ENCODE peak calls at places on chromosomes 11 and 22, in seven cellular contexts. One of them, this sample, is unnamed.

GRCh38 chr11:75771646-75772410 is 3.2 kb downstream of the DGAT2 start:
- DNase-seq in NB4: peak; percentile 77
- DNase-seq in spleen: peak; percentile 87
- DNase-seq in IMR-90: peak; percentile 85
- DNase-seq in BJ: peak; percentile 11
- DNase-seq in GM23248: peak; percentile 96
- DNase-seq in AG10803: peak; percentile 87
- DNase-seq in this sample: no peak

GRCh38 chr22:46957521-46957920 is 195.1 kb downstream of the TBC1D22A start:
- DNase-seq in BJ: no peak
- DNase-seq in spleen: no peak
- DNase-seq in AG10803: no peak
- DNase-seq in NB4: no peak
- DNase-seq in IMR-90: no peak
- DNase-seq in GM23248: no peak
- DNase-seq in this sample: no peak

GRCh38 chr11:32897103-32897502 is 4.5 kb downstream of the QSER1 start:
- DNase-seq in spleen: no peak
- DNase-seq in AG10803: no peak
- DNase-seq in IMR-90: no peak
- DNase-seq in BJ: no peak
- DNase-seq in GM23248: no peak
- DNase-seq in NB4: no peak
- DNase-seq in this sample: no peak

GRCh38 chr22:30609260-30610185 is 2.5 kb downstream of the TCN2 start:
- DNase-seq in BJ: peak; percentile 66
- DNase-seq in spleen: no peak
- DNase-seq in AG10803: peak; percentile 77
- DNase-seq in NB4: peak; percentile 93
- DNase-seq in GM23248: peak; percentile 91
- DNase-seq in IMR-90: peak; percentile 86
- DNase-seq in this sample: no peak

GRCh38 chr11:34655335-34656008 is 34.6 kb downstream of the EHF start:
- DNase-seq in AG10803: peak; percentile 70
- DNase-seq in NB4: no peak
- DNase-seq in IMR-90: peak; percentile 97
- DNase-seq in GM23248: peak; percentile 89
- DNase-seq in BJ: peak; percentile 38
- DNase-seq in spleen: no peak
- DNase-seq in this sample: no peak

GRCh38 chr11:77361184-77361583 is 59.7 kb upstream of the GDPD4 start:
- DNase-seq in spleen: no peak
- DNase-seq in AG10803: peak; percentile 92
- DNase-seq in NB4: no peak
- DNase-seq in GM23248: peak; percentile 43
- DNase-seq in IMR-90: peak; percentile 63
- DNase-seq in BJ: peak; percentile 91
- DNase-seq in this sample: peak; percentile 43

GRCh38 chr22:26409705-26410376 is 19.2 kb upstream of the ASPHD2 start:
- DNase-seq in BJ: no peak
- DNase-seq in AG10803: no peak
- DNase-seq in NB4: no peak
- DNase-seq in GM23248: no peak
- DNase-seq in IMR-90: no peak
- DNase-seq in spleen: no peak
- DNase-seq in this sample: no peak

GRCh38 chr11:102320679-102321078 is 3.4 kb downstream of the BIRC3 start:
- DNase-seq in spleen: no peak
- DNase-seq in AG10803: no peak
- DNase-seq in IMR-90: no peak
- DNase-seq in NB4: no peak
- DNase-seq in BJ: no peak
- DNase-seq in GM23248: no peak
- DNase-seq in this sample: no peak

GRCh38 chr11:75476716-75477613 is 44.0 kb upstream of the KLHL35 start:
- DNase-seq in IMR-90: no peak
- DNase-seq in NB4: no peak
- DNase-seq in AG10803: no peak
- DNase-seq in BJ: no peak
- DNase-seq in GM23248: no peak
- DNase-seq in spleen: peak; percentile 59
- DNase-seq in this sample: no peak

GRCh38 chr22:39098576-39098975 is 1.5 kb downstream of the APOBEC3H start:
- DNase-seq in NB4: no peak
- DNase-seq in BJ: no peak
- DNase-seq in AG10803: no peak
- DNase-seq in IMR-90: no peak
- DNase-seq in spleen: no peak
- DNase-seq in GM23248: no peak
- DNase-seq in this sample: no peak

GRCh38 chr11:11724994-11725393 is 103.2 kb upstream of the GALNT18 start:
- DNase-seq in BJ: no peak
- DNase-seq in spleen: no peak
- DNase-seq in NB4: no peak
- DNase-seq in GM23248: no peak
- DNase-seq in AG10803: no peak
- DNase-seq in IMR-90: no peak
- DNase-seq in this sample: no peak

GRCh38 chr11:95647355-95647754 is 142.2 kb downstream of the FAM76B start:
- DNase-seq in GM23248: peak; percentile 31
- DNase-seq in NB4: no peak
- DNase-seq in BJ: no peak
- DNase-seq in IMR-90: no peak
- DNase-seq in spleen: no peak
- DNase-seq in AG10803: peak; percentile 53
- DNase-seq in this sample: no peak

GRCh38 chr22:30490399-30490798 is 15.1 kb downstream of the SEC14L4 start:
- DNase-seq in NB4: no peak
- DNase-seq in IMR-90: no peak
- DNase-seq in spleen: no peak
- DNase-seq in AG10803: no peak
- DNase-seq in GM23248: no peak
- DNase-seq in BJ: no peak
- DNase-seq in this sample: no peak

GRCh38 chr11:608751-609354 is 6.9 kb downstream of the IRF7 start:
- DNase-seq in GM23248: no peak
- DNase-seq in AG10803: no peak
- DNase-seq in NB4: no peak
- DNase-seq in spleen: no peak
- DNase-seq in BJ: no peak
- DNase-seq in IMR-90: no peak
- DNase-seq in this sample: no peak

GRCh38 chr11:1549355-1550330 is 22.4 kb downstream of the DUSP8 start:
- DNase-seq in IMR-90: no peak
- DNase-seq in BJ: no peak
- DNase-seq in AG10803: no peak
- DNase-seq in NB4: peak; percentile 46
- DNase-seq in spleen: no peak
- DNase-seq in GM23248: no peak
- DNase-seq in this sample: no peak

GRCh38 chr22:37442537-37442936 is 15.3 kb upstream of the ELFN2 start:
- DNase-seq in IMR-90: peak; percentile 45
- DNase-seq in GM23248: peak; percentile 57
- DNase-seq in NB4: peak; percentile 49
- DNase-seq in spleen: no peak
- DNase-seq in AG10803: no peak
- DNase-seq in BJ: no peak
- DNase-seq in this sample: no peak

GRCh38 chr11:112748713-112749481 is 212.3 kb upstream of the NCAM1 start:
- DNase-seq in GM23248: no peak
- DNase-seq in spleen: no peak
- DNase-seq in BJ: no peak
- DNase-seq in AG10803: no peak
- DNase-seq in NB4: no peak
- DNase-seq in IMR-90: no peak
- DNase-seq in this sample: no peak

GRCh38 chr22:23231471-23232093 is 51.3 kb downstream of the BCR start:
- DNase-seq in IMR-90: no peak
- DNase-seq in GM23248: peak; percentile 32
- DNase-seq in AG10803: peak; percentile 36
- DNase-seq in spleen: peak; percentile 42
- DNase-seq in NB4: no peak
- DNase-seq in BJ: no peak
- DNase-seq in this sample: no peak

GRCh38 chr11:13009921-13010736 is 1.0 kb downstream of the RASSF10 start:
- DNase-seq in NB4: no peak
- DNase-seq in GM23248: peak; percentile 51
- DNase-seq in AG10803: no peak
- DNase-seq in spleen: no peak
- DNase-seq in BJ: no peak
- DNase-seq in IMR-90: peak; percentile 7
- DNase-seq in this sample: no peak
- H3K4me3 ChIP-seq in NB4: no peak overlapping the region
- H3K4me3 ChIP-seq in GM23248: peak overlapping the region; percentile 53
- H3K4me3 ChIP-seq in AG10803: no peak overlapping the region
- H3K4me3 ChIP-seq in spleen: no peak overlapping the region
- H3K4me3 ChIP-seq in BJ: no peak overlapping the region
- H3K4me3 ChIP-seq in IMR-90: no peak overlapping the region
- H3K4me3 ChIP-seq in this sample: peak overlapping the region; percentile 45

DNA sequence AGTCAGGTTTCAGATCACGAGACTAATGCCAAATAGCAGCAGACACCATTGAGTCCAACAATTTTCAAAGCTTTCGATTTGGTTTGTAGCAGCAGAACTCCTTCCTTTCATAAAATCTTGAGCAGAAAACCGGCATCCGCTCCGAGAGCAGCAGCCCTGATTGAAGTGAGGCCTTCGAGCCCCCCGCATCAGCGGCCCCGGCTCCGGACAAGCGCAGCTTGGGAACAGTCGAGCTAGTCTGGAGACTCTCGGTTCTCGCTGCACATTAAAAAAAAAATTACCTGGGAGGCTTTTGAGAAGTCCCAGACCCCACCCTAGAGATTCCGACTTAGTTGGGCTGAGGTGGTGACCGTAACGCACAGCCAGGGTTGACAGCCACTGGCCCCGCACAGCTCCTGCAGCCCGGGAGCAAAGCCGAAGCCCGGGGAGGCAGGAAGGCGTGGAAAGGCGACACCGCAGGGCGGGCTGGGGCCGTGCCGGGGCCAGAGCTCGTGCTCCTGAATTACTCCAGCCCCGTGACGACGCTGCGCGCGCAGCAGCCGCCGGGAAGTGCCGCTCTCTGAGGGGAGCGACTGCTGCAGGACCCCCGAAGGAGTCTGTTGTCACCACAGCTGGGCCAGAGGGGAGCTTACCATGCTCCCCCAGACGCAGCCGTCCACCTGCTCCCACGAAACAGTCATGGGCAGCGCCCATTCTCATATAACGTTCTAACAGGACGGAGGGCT is 57.8 kb downstream of the SPATA19 start:
- DNase-seq in GM23248: no peak
- DNase-seq in NB4: no peak
- DNase-seq in AG10803: no peak
- DNase-seq in BJ: no peak
- DNase-seq in spleen: peak; percentile 86
- DNase-seq in IMR-90: no peak
- DNase-seq in this sample: no peak
- H3K4me3 ChIP-seq in GM23248: no peak overlapping the region
- H3K4me3 ChIP-seq in NB4: no peak overlapping the region
- H3K4me3 ChIP-seq in AG10803: no peak overlapping the region
- H3K4me3 ChIP-seq in BJ: no peak overlapping the region
- H3K4me3 ChIP-seq in spleen: no peak overlapping the region
- H3K4me3 ChIP-seq in IMR-90: no peak overlapping the region
- H3K4me3 ChIP-seq in this sample: no peak overlapping the region

GRCh38 chr11:122735031-122735430 is 79.5 kb downstream of the UBASH3B start:
- DNase-seq in IMR-90: no peak
- DNase-seq in GM23248: no peak
- DNase-seq in BJ: no peak
- DNase-seq in AG10803: no peak
- DNase-seq in NB4: no peak
- DNase-seq in spleen: no peak
- DNase-seq in this sample: no peak

GRCh38 chr11:122731500-122731913 is 76.0 kb downstream of the UBASH3B start:
- DNase-seq in AG10803: peak; percentile 71
- DNase-seq in GM23248: peak; percentile 92
- DNase-seq in IMR-90: peak; percentile 97
- DNase-seq in BJ: peak; percentile 71
- DNase-seq in NB4: no peak
- DNase-seq in spleen: no peak
- DNase-seq in this sample: no peak

GRCh38 chr11:122729139-122729538 is 73.6 kb downstream of the UBASH3B start:
- DNase-seq in spleen: no peak
- DNase-seq in GM23248: no peak
- DNase-seq in NB4: no peak
- DNase-seq in AG10803: no peak
- DNase-seq in IMR-90: no peak
- DNase-seq in BJ: no peak
- DNase-seq in this sample: no peak

GRCh38 chr11:122733301-122733686 is 77.8 kb downstream of the UBASH3B start:
- DNase-seq in GM23248: no peak
- DNase-seq in NB4: no peak
- DNase-seq in BJ: no peak
- DNase-seq in IMR-90: peak; percentile 92
- DNase-seq in spleen: no peak
- DNase-seq in AG10803: peak; percentile 44
- DNase-seq in this sample: no peak

DNA sequence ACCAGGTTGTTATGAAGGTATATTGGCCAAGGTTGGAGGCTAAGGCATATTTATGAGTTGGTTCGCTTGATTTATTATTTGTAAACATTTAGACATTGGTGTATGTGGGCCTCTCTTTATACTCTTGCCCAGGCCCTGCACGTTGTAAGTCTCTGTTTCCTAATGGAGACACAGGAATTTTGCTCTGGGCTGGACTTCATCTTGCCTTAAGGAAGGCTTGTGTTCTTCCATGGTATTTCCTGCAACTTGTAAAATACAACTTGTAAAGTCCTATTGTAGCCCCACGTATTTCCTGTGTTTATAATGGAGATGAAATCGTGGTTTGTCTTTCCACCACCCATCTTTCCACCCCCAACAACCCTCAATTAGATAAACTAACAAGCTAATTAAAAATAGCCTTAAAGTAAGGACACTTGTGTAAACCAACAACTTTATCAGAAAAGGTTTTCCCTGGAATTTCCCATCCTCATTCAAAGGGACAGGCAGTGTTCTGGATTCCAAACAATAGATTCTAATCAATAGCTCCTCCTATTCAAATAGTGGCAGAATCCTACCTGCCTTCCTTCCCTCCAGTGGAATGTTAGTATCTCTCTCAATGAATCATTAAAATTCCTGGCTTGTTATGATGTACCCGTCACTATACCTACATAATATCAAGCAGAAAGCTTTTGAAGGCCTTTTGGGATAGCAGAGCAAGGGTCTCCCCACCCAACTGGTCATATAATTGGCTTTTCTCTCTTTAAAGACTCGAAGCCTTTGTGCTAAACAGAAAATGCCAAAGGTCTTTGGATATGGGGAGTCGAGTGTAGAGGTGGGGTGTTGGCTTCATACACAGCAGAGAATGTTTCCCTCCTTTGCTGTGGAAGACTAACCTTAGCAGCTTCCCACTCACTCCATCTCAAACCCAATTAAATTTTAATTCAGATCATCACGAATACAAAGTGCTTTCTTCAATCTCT is 77.1 kb downstream of the UBASH3B start:
- DNase-seq in NB4: no peak
- DNase-seq in GM23248: no peak
- DNase-seq in AG10803: no peak
- DNase-seq in IMR-90: no peak
- DNase-seq in spleen: no peak
- DNase-seq in BJ: no peak
- DNase-seq in this sample: no peak
- H3K4me3 ChIP-seq in NB4: no peak overlapping the region
- H3K4me3 ChIP-seq in GM23248: no peak overlapping the region
- H3K4me3 ChIP-seq in AG10803: no peak overlapping the region
- H3K4me3 ChIP-seq in IMR-90: no peak overlapping the region
- H3K4me3 ChIP-seq in spleen: no peak overlapping the region
- H3K4me3 ChIP-seq in BJ: no peak overlapping the region
- H3K4me3 ChIP-seq in this sample: no peak overlapping the region

GRCh38 chr11:115653076-115653475 is 148.9 kb upstream of the CADM1 start:
- DNase-seq in BJ: no peak
- DNase-seq in GM23248: no peak
- DNase-seq in IMR-90: peak; percentile 69
- DNase-seq in AG10803: no peak
- DNase-seq in spleen: no peak
- DNase-seq in NB4: no peak
- DNase-seq in this sample: no peak
- H3K4me3 ChIP-seq in BJ: no peak overlapping the region
- H3K4me3 ChIP-seq in GM23248: no peak overlapping the region
- H3K4me3 ChIP-seq in IMR-90: no peak overlapping the region
- H3K4me3 ChIP-seq in AG10803: no peak overlapping the region
- H3K4me3 ChIP-seq in spleen: no peak overlapping the region
- H3K4me3 ChIP-seq in NB4: no peak overlapping the region
- H3K4me3 ChIP-seq in this sample: no peak overlapping the region

This sample was measured in retinal pigment epithelial cell.